ENCODE peak calls at places on chromosomes 2 and 18, in four cellular contexts. One of them, this sample, is unnamed.

GRCh38 chr18:52408800-52409302 is 68.9 kb downstream of the DCC start:
- ATAC-seq in activated CD4-positive, alpha-beta T cell treated with anti-CD3 and anti-CD28 coated beads for 36 hours: no peak
- ATAC-seq in upper lobe of right lung: no peak
- ATAC-seq in K562: no peak
- ATAC-seq in this sample: no peak

GRCh38 chr2:3951131-3951954 is 248.0 kb downstream of the DCDC2C start:
- ATAC-seq in upper lobe of right lung: peak; percentile 47
- ATAC-seq in activated CD4-positive, alpha-beta T cell treated with anti-CD3 and anti-CD28 coated beads for 36 hours: no peak
- ATAC-seq in K562: no peak
- ATAC-seq in this sample: peak; percentile 28

GRCh38 chr2:42748846-42749245 is 15.1 kb downstream of the OXER1 start:
- ATAC-seq in K562: no peak
- ATAC-seq in activated CD4-positive, alpha-beta T cell treated with anti-CD3 and anti-CD28 coated beads for 36 hours: no peak
- ATAC-seq in upper lobe of right lung: no peak
- ATAC-seq in this sample: no peak

GRCh38 chr2:43044093-43044614 is 182.3 kb downstream of the ZFP36L2 start:
- ATAC-seq in upper lobe of right lung: no peak
- ATAC-seq in activated CD4-positive, alpha-beta T cell treated with anti-CD3 and anti-CD28 coated beads for 36 hours: no peak
- ATAC-seq in K562: no peak
- ATAC-seq in this sample: no peak

GRCh38 chr2:43406643-43407042 is 180.2 kb upstream of the ZFP36L2 start:
- ATAC-seq in K562: no peak
- ATAC-seq in activated CD4-positive, alpha-beta T cell treated with anti-CD3 and anti-CD28 coated beads for 36 hours: no peak
- ATAC-seq in upper lobe of right lung: no peak
- ATAC-seq in this sample: no peak

GRCh38 chr2:64288321-64288931 is 144.2 kb upstream of the PELI1 start:
- ATAC-seq in activated CD4-positive, alpha-beta T cell treated with anti-CD3 and anti-CD28 coated beads for 36 hours: no peak
- ATAC-seq in K562: no peak
- ATAC-seq in upper lobe of right lung: no peak
- ATAC-seq in this sample: no peak

GRCh38 chr2:30927561-30928075 is 120.4 kb upstream of the CAPN13 start:
- ATAC-seq in upper lobe of right lung: no peak
- ATAC-seq in activated CD4-positive, alpha-beta T cell treated with anti-CD3 and anti-CD28 coated beads for 36 hours: no peak
- ATAC-seq in K562: no peak
- ATAC-seq in this sample: no peak

GRCh38 chr2:64035067-64035942 is 16.1 kb upstream of the VPS54 start:
- ATAC-seq in activated CD4-positive, alpha-beta T cell treated with anti-CD3 and anti-CD28 coated beads for 36 hours: peak; percentile 63
- ATAC-seq in upper lobe of right lung: no peak
- ATAC-seq in K562: no peak
- ATAC-seq in this sample: no peak

GRCh38 chr2:72077702-72078169 is 69.9 kb downstream of the CYP26B1 start:
- ATAC-seq in K562: no peak
- ATAC-seq in activated CD4-positive, alpha-beta T cell treated with anti-CD3 and anti-CD28 coated beads for 36 hours: no peak
- ATAC-seq in upper lobe of right lung: no peak
- ATAC-seq in this sample: no peak

GRCh38 chr2:74119324-74119723 is 28.4 kb downstream of the BOLA3 start:
- ATAC-seq in K562: peak; percentile 38
- ATAC-seq in upper lobe of right lung: no peak
- ATAC-seq in activated CD4-positive, alpha-beta T cell treated with anti-CD3 and anti-CD28 coated beads for 36 hours: no peak
- ATAC-seq in this sample: no peak